ENCODE peak calls at places on chromosomes 2 and 18, in six cellular contexts. Y is Calu3; G is WTC11; S is adrenal gland; R is CD8-positive, alpha-beta T cell; O is RWPE1. J is an unnamed sample.

GRCh38 chr18:42477261-42477660 is 522.2 kb downstream of the PIK3C3 start:
- DNase-seq in Y (no peak), G (no peak), S (no peak), R (no peak), O (no peak), J (no peak)

GRCh38 chr2:150548527-150548926 is 61.1 kb upstream of the RND3 start:
- DNase-seq in Y (no peak), G (peak; percentile 24), S (no peak), R (no peak), O (no peak), J (no peak)

GRCh38 chr2:241801611-241802420 is 7.2 kb upstream of the NEU4 start:
- DNase-seq in Y (no peak), G (peak; percentile 55), S (no peak), R (no peak), O (no peak), J (no peak)

GRCh38 chr2:184006998-184007397 is 591.3 kb upstream of the ZNF804A start:
- DNase-seq in Y (no peak), G (no peak), S (no peak), R (no peak), O (no peak), J (no peak)

GRCh38 chr18:44229693-44230108 is 451.0 kb upstream of the SETBP1 start:
- DNase-seq in Y (no peak), G (no peak), S (peak; percentile 44), R (no peak), O (no peak), J (no peak)

GRCh38 chr18:55732227-55733106 is 144.5 kb upstream of the TCF4 start:
- DNase-seq in Y (no peak), G (no peak), S (no peak), R (no peak), O (no peak), J (no peak)

GRCh38 chr2:238289574-238289973 is 1.2 kb upstream of the PER2 start:
- DNase-seq in Y (no peak), G (peak; percentile 12), S (no peak), R (no peak), O (no peak), J (no peak)

GRCh38 chr2:218017211-218018053 is 14.6 kb upstream of the TNS1 start:
- DNase-seq in Y (no peak), G (no peak), S (no peak), R (no peak), O (no peak), J (no peak)

GRCh38 chr2:122156101-122156500 is 400.6 kb downstream of the TSN start:
- DNase-seq in Y (no peak), G (no peak), S (no peak), R (no peak), O (no peak), J (no peak)

GRCh38 chr2:231604101-231604684 is 11.5 kb downstream of the TEX44 start:
- DNase-seq in Y (peak; percentile 75), G (peak; percentile 66), S (peak; percentile 65), R (no peak), O (peak; percentile 36), J (peak; percentile 71)

GRCh38 chr18:36934884-36935283 is 106.0 kb downstream of the KIAA1328 start:
- DNase-seq in Y (no peak), G (no peak), S (no peak), R (no peak), O (no peak), J (peak; percentile 11)

GRCh38 chr2:63788070-63788469 is 53.6 kb upstream of the UGP2 start:
- DNase-seq in Y (no peak), G (no peak), S (no peak), R (no peak), O (peak; percentile 8), J (no peak)

GRCh38 chr2:101109451-101110140 is 41.6 kb downstream of the TBC1D8 start:
- DNase-seq in Y (no peak), G (no peak), S (no peak), R (no peak), O (no peak), J (peak; percentile 32)

GRCh38 chr2:234457421-234457820 is 39.5 kb downstream of the ARL4C start:
- DNase-seq in Y (no peak), G (no peak), S (no peak), R (no peak), O (no peak), J (no peak)

GRCh38 chr18:48940854-48941531 is 9.8 kb downstream of the SMAD7 start:
- DNase-seq in Y (no peak), G (no peak), S (no peak), R (peak; percentile 90), O (no peak), J (no peak)

GRCh38 chr2:74648009-74648443 is at the start of gene M1AP:
- DNase-seq in Y (no peak), G (peak; percentile 76), S (no peak), R (no peak), O (no peak), J (no peak)

GRCh38 chr2:241901018-241901380 is 31.5 kb downstream of the RTP5 start:
- DNase-seq in Y (no peak), G (no peak), S (peak; percentile 21), R (no peak), O (peak; percentile 20), J (no peak)

GRCh38 chr2:48755473-48755872 is at the start of gene LHCGR:
- DNase-seq in Y (no peak), G (peak; percentile 59), S (peak; percentile 26), R (no peak), O (no peak), J (no peak)

GRCh38 chr2:94873362-94874276 is 2.4 kb downstream of the TEKT4 start:
- DNase-seq in Y (no peak), G (no peak), S (no peak), R (no peak), O (no peak), J (no peak)

GRCh38 chr2:219445220-219445631 is 10.6 kb downstream of the SPEG start:
- DNase-seq in Y (no peak), G (peak; percentile 10), S (no peak), R (no peak), O (no peak), J (no peak)

DNA sequence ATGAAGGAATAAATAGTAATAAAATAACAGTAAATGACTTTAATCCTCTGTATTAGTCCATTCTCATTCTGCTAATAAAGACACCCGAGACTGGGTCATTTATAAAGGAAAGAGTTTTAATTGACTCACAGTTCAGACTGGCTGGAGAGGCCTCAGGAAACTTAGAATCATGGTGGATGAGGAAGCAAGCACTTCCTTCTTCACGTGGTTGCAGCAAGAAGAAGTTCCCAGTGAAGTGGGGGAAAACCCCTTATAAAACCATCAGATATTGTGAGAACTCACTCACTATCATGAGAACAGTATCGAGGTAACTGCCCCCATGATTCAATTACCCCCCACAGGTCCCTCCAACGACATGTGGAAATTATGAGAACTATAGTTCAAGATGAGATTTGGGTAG is 727.9 kb upstream of the LINC00305 start:
- DNase-seq in Y (no peak), G (no peak), S (no peak), R (no peak), O (no peak), J (no peak)
- TF ChIP-seq CTCF in Y (no peak), G (no peak), S (no peak), R (no peak), O (no peak), J (no peak)

GRCh38 chr2:115163572-115163971 is 721.1 kb downstream of the DPP10 start:
- DNase-seq in Y (no peak), G (no peak), S (no peak), R (no peak), O (no peak), J (no peak)
- TF ChIP-seq CTCF in Y (no peak), G (no peak), S (no peak), R (no peak), O (no peak), J (no peak)

GRCh38 chr2:25710750-25711149 is 37.4 kb upstream of the DTNB start:
- DNase-seq in Y (no peak), G (no peak), S (no peak), R (no peak), O (no peak), J (no peak)

GRCh38 chr2:25709349-25709748 is 36.0 kb upstream of the DTNB start:
- DNase-seq in Y (no peak), G (no peak), S (no peak), R (no peak), O (no peak), J (no peak)

GRCh38 chr2:25711641-25712369 is 38.4 kb upstream of the DTNB start:
- DNase-seq in Y (no peak), G (no peak), S (no peak), R (no peak), O (no peak), J (peak; percentile 34)

GRCh38 chr2:25712455-25712854 is 39.1 kb upstream of the DTNB start:
- DNase-seq in Y (no peak), G (no peak), S (no peak), R (no peak), O (no peak), J (no peak)

DNA sequence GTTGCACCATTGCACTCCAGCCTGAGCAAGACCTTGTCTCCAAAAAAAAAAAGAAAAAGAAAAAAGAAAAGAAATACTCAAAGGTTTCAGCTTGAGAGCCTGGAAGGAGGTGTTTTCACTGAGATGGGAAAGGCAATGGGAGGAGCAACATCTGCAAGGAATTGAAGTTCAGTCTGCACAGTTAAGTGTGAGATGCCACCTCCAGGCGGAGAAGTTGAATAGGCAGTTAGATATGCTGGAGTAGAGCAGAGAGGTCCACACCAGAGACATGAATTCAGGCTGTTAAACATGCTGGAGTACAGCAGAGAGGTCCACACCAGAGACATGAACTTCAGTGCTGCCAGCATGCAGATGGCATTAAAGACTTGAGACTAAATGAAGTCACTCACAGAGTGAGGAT is 41.4 kb upstream of the DTNB start:
- DNase-seq in Y (no peak), G (no peak), S (no peak), R (no peak), O (no peak), J (no peak)
- TF ChIP-seq CTCF in Y (no peak), G (no peak), S (no peak), R (no peak), O (no peak), J (peak; percentile 14)

GRCh38 chr2:46413631-46414030 is 65.7 kb upstream of the TMEM247 start:
- DNase-seq in Y (no peak), G (no peak), S (no peak), R (no peak), O (no peak), J (no peak)
- TF ChIP-seq CTCF in Y (no peak), G (no peak), S (no peak), R (no peak), O (no peak), J (no peak)

GRCh38 chr2:45008296-45009129 is 739 bp downstream of the SIX2 start:
- DNase-seq in Y (no peak), G (peak; percentile 49), S (peak; percentile 41), R (no peak), O (no peak), J (no peak)
- TF ChIP-seq CTCF in Y (no peak), G (no peak), S (no peak), R (no peak), O (no peak), J (no peak)

GRCh38 chr2:156647377-156648010 is 211.3 kb downstream of the GPD2 start:
- DNase-seq in Y (no peak), G (no peak), S (no peak), R (no peak), O (no peak), J (no peak)
- TF ChIP-seq CTCF in Y (no peak), G (no peak), S (no peak), R (no peak), O (no peak), J (no peak)

DNA sequence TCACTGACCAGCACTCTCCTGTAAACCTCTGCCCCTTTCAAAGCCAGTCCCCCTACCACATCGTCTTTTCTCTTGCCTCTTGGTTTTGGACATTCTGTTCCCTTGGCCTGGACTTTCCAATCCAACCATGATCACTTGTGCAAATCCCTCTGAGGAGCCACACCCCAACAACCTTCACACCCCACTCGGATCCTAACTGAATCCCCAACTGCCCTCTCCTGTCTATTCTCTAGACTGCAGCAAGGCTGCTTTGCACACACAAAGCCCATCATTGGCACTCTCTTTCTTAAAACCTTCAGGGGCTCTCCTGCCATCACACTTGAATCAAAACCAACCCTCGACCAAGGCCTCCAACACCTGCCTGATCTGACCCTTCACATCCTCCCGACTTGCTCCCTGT is 352.1 kb upstream of the PKDCC start:
- DNase-seq in Y (no peak), G (no peak), S (no peak), R (no peak), O (no peak), J (no peak)
- TF ChIP-seq CTCF in Y (no peak), G (no peak), S (no peak), R (no peak), O (no peak), J (peak; percentile 28)